ENCODE peak calls at places on chromosome 2, in nine cellular contexts. B is uterus, W is Peyer's patch, J is heart left ventricle, K is body of pancreas, T is sigmoid colon, V is HCT116, Z is transverse colon, G is spleen. S is an unnamed sample. For H3K36me3, the result is how much of the 10 kb centered on the place peaks cover.

GRCh38 chr2:155727097-155727906 is 605.2 kb downstream of the NR4A2 start:
- DNase-seq in B (no peak), W (no peak), J (no peak), K (no peak), T (no peak), V (no peak), Z (no peak), G (no peak), S (no peak)

GRCh38 chr2:198326431-198326830 is 522.0 kb downstream of the PLCL1 start:
- DNase-seq in B (no peak), W (no peak), J (no peak), K (no peak), T (no peak), V (no peak), Z (no peak), G (no peak), S (no peak)

GRCh38 chr2:37630298-37630697 is 41.1 kb downstream of the CDC42EP3 start:
- DNase-seq in B (no peak), W (no peak), J (no peak), K (no peak), T (no peak), V (no peak), Z (no peak), G (no peak), S (no peak)

GRCh38 chr2:149221002-149221401 is 109.4 kb upstream of the LYPD6 start:
- DNase-seq in B (no peak), W (no peak), J (no peak), K (no peak), T (no peak), V (no peak), Z (no peak), G (no peak), S (no peak)

GRCh38 chr2:10830203-10830602 is 17.6 kb upstream of the PDIA6 start:
- DNase-seq in B (no peak), W (no peak), J (no peak), K (no peak), T (no peak), V (no peak), Z (peak), G (peak), S (no peak)

GRCh38 chr2:101717041-101717817 is 19.7 kb downstream of the MAP4K4 start:
- DNase-seq in B (no peak), W (no peak), J (no peak), K (no peak), T (no peak), V (no peak), Z (peak), G (peak), S (no peak)

GRCh38 chr2:73698101-73698500 is 39.0 kb downstream of the TPRKB start:
- DNase-seq in B (no peak), W (no peak), J (no peak), K (no peak), T (no peak), V (no peak), Z (no peak), G (no peak), S (no peak)

GRCh38 chr2:223674998-223675609 is 72.9 kb upstream of the SCG2 start:
- DNase-seq in B (no peak), W (no peak), J (no peak), K (peak), T (no peak), V (peak), Z (no peak), G (no peak), S (no peak)

GRCh38 chr2:12701786-12702660 is 14.7 kb upstream of the TRIB2 start:
- DNase-seq in B (no peak), W (no peak), J (no peak), K (no peak), T (no peak), V (no peak), Z (no peak), G (no peak), S (no peak)

GRCh38 chr2:40716879-40717278 is 265.0 kb upstream of the SLC8A1 start:
- DNase-seq in B (no peak), W (no peak), J (peak), K (no peak), T (no peak), V (no peak), Z (no peak), G (no peak), S (no peak)

GRCh38 chr2:210727549-210727948 is 171.2 kb downstream of the CPS1 start:
- DNase-seq in B (no peak), W (no peak), J (no peak), K (no peak), T (no peak), V (no peak), Z (no peak), G (no peak), S (no peak)

GRCh38 chr2:11631462-11631861 is 38.5 kb downstream of the NTSR2 start:
- DNase-seq in B (no peak), W (no peak), J (no peak), K (no peak), T (no peak), V (no peak), Z (no peak), G (no peak), S (no peak)

GRCh38 chr2:170742000-170742399 is 26.9 kb downstream of the SP5 start:
- DNase-seq in B (no peak), W (no peak), J (no peak), K (no peak), T (no peak), V (no peak), Z (no peak), G (no peak), S (no peak)

GRCh38 chr2:30217644-30218361 is 13.5 kb upstream of the LBH start:
- DNase-seq in B (no peak), W (peak), J (no peak), K (peak), T (peak), V (peak), Z (peak), G (no peak), S (peak)

GRCh38 chr2:191657977-191658376 is 20.0 kb upstream of the NABP1 start:
- DNase-seq in B (no peak), W (no peak), J (no peak), K (no peak), T (no peak), V (no peak), Z (no peak), G (no peak), S (no peak)

GRCh38 chr2:27356056-27356381 is 545 bp downstream of the GTF3C2 start:
- DNase-seq in B (peak), W (peak), J (peak), K (peak), T (peak), V (no peak), Z (peak), G (peak), S (no peak)

GRCh38 chr2:176514276-176514675 is 245.0 kb downstream of the MTX2 start:
- DNase-seq in B (no peak), W (no peak), J (no peak), K (no peak), T (no peak), V (no peak), Z (no peak), G (no peak), S (no peak)

GRCh38 chr2:143732931-143733330 is 603.7 kb downstream of the ARHGAP15 start:
- DNase-seq in B (no peak), W (no peak), J (no peak), K (no peak), T (no peak), V (no peak), Z (no peak), G (no peak), S (no peak)

GRCh38 chr2:119516121-119516520 is 8.2 kb downstream of the SCTR start:
- DNase-seq in B (no peak), W (no peak), J (no peak), K (no peak), T (no peak), V (no peak), Z (no peak), G (no peak), S (no peak)

GRCh38 chr2:118642501-118642900 is 204.9 kb downstream of the EN1 start:
- DNase-seq in B (no peak), W (no peak), J (no peak), K (no peak), T (no peak), V (no peak), Z (no peak), G (no peak), S (no peak)

GRCh38 chr2:182716665-182716990 is 571 bp downstream of the DNAJC10 start:
- DNase-seq in B (no peak), W (peak), J (no peak), K (peak), T (no peak), V (no peak), Z (peak), G (peak), S (no peak)

GRCh38 chr2:50484371-50484770 is 547.6 kb downstream of the NRXN1 start:
- DNase-seq in B (no peak), W (no peak), J (no peak), K (no peak), T (no peak), V (no peak), Z (no peak), G (no peak), S (no peak)

GRCh38 chr2:78839259-78839658 is 186.2 kb upstream of the REG3G start:
- DNase-seq in B (no peak), W (no peak), J (no peak), K (no peak), T (no peak), V (no peak), Z (no peak), G (no peak), S (no peak)

GRCh38 chr2:31401580-31401979 is 13.0 kb downstream of the XDH start:
- DNase-seq in B (no peak), W (no peak), J (no peak), K (no peak), T (no peak), V (no peak), Z (no peak), G (no peak), S (no peak)

GRCh38 chr2:86455181-86455580 is 14.0 kb downstream of the KDM3A start:
- DNase-seq in B (no peak), W (no peak), J (no peak), K (no peak), T (no peak), V (no peak), Z (no peak), G (no peak), S (no peak)
- H3K36me3 ChIP-seq in B (under half), W (half or more), J (half or more), K (under half), T (under half), V (half or more), Z (half or more), G (under half), S (half or more)

DNA sequence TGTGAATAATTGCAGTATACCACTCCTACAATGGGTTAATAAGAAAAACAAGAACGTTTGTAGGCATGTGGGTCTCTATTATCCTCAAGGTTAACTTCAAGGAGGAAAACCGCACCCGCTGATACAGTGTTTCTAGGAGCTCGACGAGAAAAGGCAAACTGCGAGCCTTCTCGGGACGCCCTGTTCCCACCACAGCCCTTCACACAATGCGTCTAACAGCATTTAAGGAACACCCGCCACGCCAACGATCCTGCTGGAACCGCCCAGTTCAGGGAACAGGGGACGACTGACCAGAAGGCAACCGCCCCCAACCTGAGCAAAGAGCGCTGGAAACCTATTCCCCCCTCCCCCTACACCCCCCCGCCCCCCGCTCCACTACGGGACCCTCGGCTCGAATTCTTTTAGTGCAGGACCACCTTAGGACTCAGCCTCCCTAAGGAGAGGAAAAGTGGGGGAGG is 710 bp upstream of the TMSB10 start:
- DNase-seq in B (peak), W (peak), J (peak), K (peak), T (peak), V (no peak), Z (peak), G (peak), S (peak)
- TF ChIP-seq POLR2A in B (peak), W (peak), J (no peak), K (peak), T (peak), V (no peak), Z (peak), G (peak), S (peak)

GRCh38 chr2:109452318-109453305 is 161.2 kb downstream of the SEPTIN10 start:
- DNase-seq in B (no peak), W (no peak), J (no peak), K (no peak), T (peak), V (no peak), Z (no peak), G (peak), S (peak)
- H3K36me3 ChIP-seq in B (under half), W (under half), J (under half), K (under half), T (under half), V (under half), Z (under half), G (under half), S (under half)

DNA sequence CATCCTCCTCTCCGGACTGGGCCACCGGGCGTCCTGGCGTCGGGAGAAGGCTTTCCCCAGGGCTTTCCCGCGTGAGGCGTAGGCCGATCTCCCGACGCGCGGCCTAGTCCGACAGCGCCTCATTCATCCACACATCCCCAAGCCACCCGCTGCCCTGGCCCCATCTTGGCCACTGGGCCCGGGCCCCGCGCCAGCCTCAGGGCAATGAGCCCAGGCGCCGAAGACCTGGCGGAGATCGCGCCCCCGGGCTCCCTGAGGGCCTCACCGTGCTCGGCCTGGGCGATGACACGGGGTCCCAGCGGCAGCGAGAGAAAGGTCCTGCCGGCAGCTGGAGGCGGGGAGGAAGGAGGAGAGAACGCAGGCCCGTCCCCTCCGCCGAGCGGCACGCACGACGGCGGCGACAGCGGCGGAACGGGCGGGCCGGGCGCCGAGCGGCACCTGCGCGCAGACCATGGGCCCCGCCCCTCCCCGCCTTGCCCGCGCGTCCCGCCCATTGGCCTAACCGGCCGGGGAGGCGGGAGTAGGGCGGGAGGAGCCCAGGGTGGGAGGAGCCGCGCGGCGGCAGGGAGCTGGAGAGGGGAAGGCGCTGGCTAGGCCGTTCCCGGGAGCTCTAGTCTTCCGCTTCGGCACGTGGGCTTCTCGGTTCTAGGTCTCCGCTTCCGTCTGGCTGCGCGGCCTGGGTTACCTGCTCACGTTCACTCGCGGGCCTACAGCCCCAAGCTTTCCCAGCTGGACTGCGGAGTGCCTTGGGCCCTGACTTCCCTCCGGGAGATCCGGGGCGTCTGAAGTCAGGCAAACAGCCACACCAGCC is at the start of gene OLA1:
- DNase-seq in B (peak), W (peak), J (peak), K (peak), T (peak), V (peak), Z (peak), G (peak), S (peak)
- TF ChIP-seq POLR2A in B (peak), W (peak), J (no peak), K (peak), T (no peak), V (peak), Z (peak), G (peak), S (no peak)

DNA sequence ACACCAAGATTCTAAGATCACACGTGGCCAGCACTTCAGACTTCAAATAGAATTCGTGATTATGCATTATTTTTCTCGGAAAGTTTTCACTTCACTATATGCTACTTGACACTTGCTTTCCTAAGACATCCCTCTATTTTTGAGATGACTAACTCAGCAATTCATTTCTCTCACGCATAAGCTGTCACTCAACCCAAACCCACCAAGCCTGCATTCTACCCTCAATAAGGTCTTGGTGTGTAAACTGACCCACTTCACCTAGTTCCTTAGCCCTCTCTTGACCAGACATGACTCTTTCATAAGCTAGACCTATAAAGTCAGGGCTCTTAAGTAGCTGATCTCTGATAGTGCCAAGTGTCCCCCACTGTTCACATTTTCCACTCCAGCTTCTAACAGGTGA is 11.7 kb downstream of the CKAP2L start:
- DNase-seq in B (no peak), W (no peak), J (no peak), K (no peak), T (no peak), V (no peak), Z (no peak), G (no peak), S (no peak)
- H3K36me3 ChIP-seq in B (under half), W (under half), J (under half), K (under half), T (under half), V (under half), Z (under half), G (under half), S (under half)

S was measured in suprapubic skin.